ENCODE peak calls at places on chromosome 6, in seven cellular contexts. B, I, U, A, Y, P and J are unnamed samples. For H3K4me1 and H3K9me3, the result is how much of the 10 kb centered on the place peaks cover.

GRCh38 chr6:170291271-170292110 is 613 bp upstream of the DLL1 start:
- DNase-seq in B (peak), I (no peak), A (peak), P (no peak), U (no peak), Y (peak), J (peak)

GRCh38 chr6:13741358-13741757 is 29.7 kb upstream of the RANBP9 start:
- DNase-seq in A (no peak), P (no peak), Y (no peak), I (no peak), B (no peak), U (no peak), J (no peak)

GRCh38 chr6:139855741-139856206 is 481.3 kb upstream of the CITED2 start:
- DNase-seq in B (no peak), Y (no peak), U (no peak), I (peak), A (no peak), P (no peak), J (no peak)

GRCh38 chr6:70957284-70957617 is 391 bp upstream of the B3GAT2 start:
- DNase-seq in B (no peak), A (no peak), P (no peak), I (no peak), Y (no peak), U (no peak), J (no peak)

GRCh38 chr6:100176321-100176950 is 182.4 kb upstream of the MCHR2 start:
- DNase-seq in I (peak), B (no peak), P (peak), U (no peak), Y (no peak), A (peak), J (no peak)

GRCh38 chr6:81003156-81003555 is 749.3 kb downstream of the TENT5A start:
- DNase-seq in A (no peak), I (no peak), B (no peak), P (no peak), Y (no peak), U (no peak), J (no peak)

GRCh38 chr6:155782739-155783459 is 327.3 kb upstream of the NOX3 start:
- DNase-seq in B (no peak), A (no peak), U (no peak), P (no peak), Y (no peak), I (peak), J (no peak)

GRCh38 chr6:44084231-44085014 is 42.8 kb downstream of the MRPL14 start:
- DNase-seq in P (peak), A (no peak), U (no peak), Y (no peak), B (no peak), I (peak), J (no peak)

GRCh38 chr6:106527979-106528378 is 101.3 kb downstream of the RTN4IP1 start:
- DNase-seq in P (no peak), I (peak), B (no peak), U (peak), Y (no peak), A (peak), J (no peak)

DNA sequence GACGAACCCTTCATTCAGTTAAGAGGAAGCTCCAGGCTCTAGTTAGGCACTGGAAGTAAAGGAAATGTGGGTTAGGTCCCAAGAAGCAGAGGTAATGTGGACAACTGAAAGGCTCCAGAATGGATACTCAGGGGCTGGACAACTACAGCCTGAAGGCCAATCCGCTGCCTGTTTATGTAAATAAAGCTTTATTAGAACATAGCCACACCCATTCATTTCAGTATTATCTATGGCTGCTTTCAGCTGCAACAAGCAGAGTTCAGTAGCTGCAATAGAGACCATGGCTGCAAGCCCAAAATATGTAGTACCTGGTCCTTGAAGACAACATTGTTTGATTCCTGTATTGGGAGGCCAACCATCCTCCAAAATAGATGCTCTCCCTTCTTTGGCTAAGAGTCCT is 100.8 kb upstream of the MRPS10 start:
- DNase-seq in U (no peak), B (no peak), I (no peak), A (no peak), P (no peak), Y (no peak), J (no peak)
- H3K4me1 ChIP-seq in U (under half), B (under half), I (under half), A (under half), P (under half), Y (under half), J (under half)

DNA sequence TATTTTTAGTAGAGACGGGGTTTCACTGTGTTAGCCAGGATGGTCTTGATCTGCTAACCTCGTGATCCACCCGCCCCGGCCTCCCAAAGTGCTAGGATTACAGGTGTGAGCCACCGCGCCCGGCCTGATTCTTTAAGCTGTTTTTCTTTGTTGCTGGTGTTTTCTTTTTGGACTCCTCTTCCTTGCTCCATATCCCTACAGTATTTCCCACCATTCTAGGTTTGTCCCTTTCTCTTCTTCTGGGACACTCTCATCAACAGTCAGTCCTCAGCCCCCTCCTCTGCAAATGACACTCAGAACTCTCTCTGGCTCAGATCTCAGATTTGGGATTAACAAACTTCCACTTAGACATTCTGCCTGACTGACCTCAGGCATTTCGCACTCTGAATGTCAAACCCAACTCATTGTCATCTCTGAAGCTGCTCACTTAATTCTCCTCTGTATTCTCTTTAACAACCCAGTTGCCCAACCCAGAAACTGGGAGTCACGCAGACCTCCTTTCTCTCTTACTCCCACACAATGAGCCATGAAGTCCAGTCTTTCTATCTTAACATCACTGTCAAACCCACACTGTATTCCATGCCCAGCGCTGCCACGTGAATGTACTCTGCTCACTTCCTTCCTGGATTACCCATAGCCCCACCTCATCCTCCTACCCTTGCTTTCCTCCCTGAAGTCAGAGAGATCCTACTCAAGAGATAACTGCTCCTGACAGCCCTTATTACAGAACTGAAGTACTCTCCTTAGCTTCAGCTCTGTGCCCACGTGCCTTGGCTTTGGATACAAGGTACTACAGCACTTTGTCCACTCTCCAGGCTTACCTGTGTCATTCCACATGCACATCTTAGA is 2.6 kb downstream of the MPIG6B start:
- DNase-seq in P (no peak), Y (no peak), A (peak), B (no peak), I (no peak), U (no peak), J (no peak)
- TF ChIP-seq POLR2A in P (peak), Y (no peak), A (no peak), B (no peak), I (no peak), U (no peak), J (no peak)

GRCh38 chr6:142659661-142660060 is 285.3 kb downstream of the HIVEP2 start:
- DNase-seq in I (no peak), B (no peak), A (no peak), U (no peak), P (no peak), Y (no peak), J (no peak)
- H3K9me3 ChIP-seq in I (under half), B (under half), A (under half), U (under half), P (under half), Y (under half), J (under half)

GRCh38 chr6:3744211-3744900 is 7.2 kb downstream of the PXDC1 start:
- DNase-seq in B (no peak), Y (no peak), A (peak), I (no peak), P (no peak), U (no peak), J (no peak)
- H3K4me1 ChIP-seq in B (half or more), Y (under half), A (half or more), I (under half), P (half or more), U (under half), J (under half)

GRCh38 chr6:79536969-79537747 is at the start of gene LCA5:
- DNase-seq in A (peak), Y (peak), U (peak), P (peak), B (peak), I (peak), J (peak)
- TF ChIP-seq POLR2A in A (peak), Y (peak), U (peak), P (peak), B (no peak), I (peak), J (peak)

GRCh38 chr6:67459556-67459955 is 1175.5 kb upstream of the ADGRB3 start:
- DNase-seq in I (no peak), P (no peak), Y (no peak), U (no peak), A (no peak), B (no peak), J (no peak)

DNA sequence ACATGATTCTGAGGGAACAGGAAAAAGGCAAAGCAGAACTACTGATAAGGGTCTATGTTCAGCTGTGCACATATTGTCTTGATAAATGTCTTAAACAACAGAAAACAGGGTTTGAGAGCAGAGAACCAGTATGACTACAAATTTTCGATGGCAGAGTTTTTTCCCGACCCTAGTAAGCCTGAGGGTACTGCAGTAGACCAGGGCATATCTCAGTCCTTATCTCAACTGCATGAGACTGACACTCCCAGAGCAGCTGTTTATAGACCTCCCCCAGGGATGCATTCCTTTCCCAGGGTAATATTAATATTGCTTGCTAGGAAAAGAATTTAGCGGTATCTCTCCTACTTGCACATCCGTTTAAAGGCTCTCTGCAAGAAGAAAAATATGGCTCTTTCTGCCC is 1176.8 kb upstream of the ADGRB3 start:
- DNase-seq in A (no peak), Y (no peak), I (no peak), U (no peak), P (no peak), B (no peak), J (no peak)
- H3K9me3 ChIP-seq in A (under half), Y (under half), I (under half), U (under half), P (under half), B (under half), J (under half)

GRCh38 chr6:302760-303159 is 10.5 kb downstream of the DUSP22 start:
- DNase-seq in B (no peak), Y (no peak), U (no peak), A (no peak), P (no peak), I (no peak), J (no peak)

GRCh38 chr6:300494-301198 is 8.4 kb downstream of the DUSP22 start:
- DNase-seq in I (no peak), P (no peak), Y (no peak), B (no peak), A (no peak), U (no peak), J (no peak)

GRCh38 chr6:303263-303662 is 11.0 kb downstream of the DUSP22 start:
- DNase-seq in Y (no peak), P (no peak), I (no peak), U (no peak), B (no peak), A (no peak), J (no peak)

GRCh38 chr6:301526-301925 is 9.2 kb downstream of the DUSP22 start:
- DNase-seq in B (no peak), P (no peak), A (no peak), U (no peak), I (no peak), Y (no peak), J (no peak)

DNA sequence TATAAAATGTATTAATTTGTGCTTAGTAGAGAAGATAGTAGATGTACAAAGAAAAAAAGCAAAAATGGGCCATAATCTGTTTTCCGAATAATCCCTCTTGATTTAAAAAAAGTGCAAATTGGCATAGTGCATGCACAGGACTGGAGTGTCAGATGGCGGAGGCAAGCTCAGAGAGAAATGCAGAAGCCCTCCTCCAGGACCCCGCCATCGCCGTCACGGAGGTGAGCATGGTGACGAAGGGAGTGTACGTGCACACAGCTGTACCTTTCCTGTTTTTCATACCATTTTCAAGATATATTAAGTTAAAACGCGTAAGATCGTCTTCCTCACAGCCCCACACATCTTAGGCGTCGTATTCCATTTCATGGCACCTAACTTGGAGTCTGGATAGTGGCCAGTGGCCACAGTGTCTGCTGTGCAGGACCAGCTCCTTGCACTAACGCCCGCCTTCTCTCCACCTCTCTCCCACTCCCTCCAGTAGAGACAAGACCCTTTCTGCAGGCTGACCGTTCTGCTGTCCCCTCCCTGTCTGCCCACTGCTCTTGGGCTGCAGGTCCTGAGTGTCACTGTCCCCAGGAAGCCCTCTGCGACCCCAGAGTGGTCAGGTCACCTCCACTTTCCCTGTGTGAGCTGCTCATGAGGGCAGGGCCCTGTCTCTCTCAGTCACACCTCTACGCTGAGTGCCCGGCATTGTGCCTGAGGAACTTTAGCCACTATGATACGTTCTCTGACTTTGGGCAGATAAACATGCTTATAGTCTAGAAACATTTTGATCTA is 9.8 kb downstream of the DUSP22 start:
- DNase-seq in I (no peak), B (no peak), Y (no peak), U (no peak), P (no peak), A (no peak), J (no peak)
- H3K4me1 ChIP-seq in I (under half), B (under half), Y (under half), U (under half), P (under half), A (under half), J (under half)

DNA sequence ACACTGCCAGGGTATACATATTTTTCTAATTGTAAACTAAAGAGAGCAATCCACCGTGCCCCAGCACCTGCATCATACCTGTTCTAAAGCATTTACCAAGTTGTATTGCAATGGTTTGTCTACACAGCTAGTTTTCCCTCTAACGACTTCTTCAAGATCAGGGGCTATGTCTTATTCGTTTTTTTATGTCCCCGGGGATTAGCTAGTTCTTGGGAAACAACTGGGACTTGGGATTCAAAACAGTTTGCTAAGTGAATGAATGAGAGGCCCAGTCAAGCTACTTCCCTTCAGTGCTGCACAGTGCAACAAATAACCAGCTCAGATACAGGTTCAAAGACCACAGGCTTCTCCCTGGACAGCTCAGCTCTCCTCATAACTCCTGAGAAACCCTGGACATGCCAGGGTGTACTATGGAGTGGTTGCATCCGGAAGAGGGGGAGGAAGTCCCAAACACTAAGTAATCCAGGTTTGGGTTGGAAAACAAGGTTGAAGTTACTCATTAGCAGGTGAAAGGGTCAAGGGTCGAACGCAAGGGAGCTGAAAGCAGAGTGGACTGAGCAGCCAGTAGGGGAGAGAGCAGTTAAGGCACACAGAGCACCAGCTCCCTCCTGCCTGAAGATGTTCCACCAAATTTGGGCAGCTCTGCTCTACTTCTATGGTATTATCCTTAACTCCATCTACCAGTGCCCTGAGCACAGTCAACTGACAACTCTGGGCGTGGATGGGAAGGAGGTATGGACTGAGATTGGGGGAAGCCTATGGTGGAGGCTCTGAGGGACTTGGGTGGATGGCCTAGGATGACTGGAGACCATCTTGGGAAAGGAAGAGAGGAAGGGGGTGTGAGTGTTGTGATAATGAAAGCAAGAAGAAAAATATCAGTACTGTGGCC is at the start of gene APOM:
- DNase-seq in P (peak), I (no peak), U (no peak), B (no peak), A (no peak), Y (no peak), J (no peak)
- TF ChIP-seq POLR2A in P (no peak), I (no peak), U (no peak), B (no peak), A (no peak), Y (no peak), J (no peak)

GRCh38 chr6:21395121-21395520 is 198.4 kb upstream of the SOX4 start:
- DNase-seq in P (no peak), B (no peak), I (peak), U (no peak), A (no peak), Y (no peak), J (no peak)
- H3K9me3 ChIP-seq in P (under half), B (under half), I (under half), U (under half), A (under half), Y (under half), J (under half)

DNA sequence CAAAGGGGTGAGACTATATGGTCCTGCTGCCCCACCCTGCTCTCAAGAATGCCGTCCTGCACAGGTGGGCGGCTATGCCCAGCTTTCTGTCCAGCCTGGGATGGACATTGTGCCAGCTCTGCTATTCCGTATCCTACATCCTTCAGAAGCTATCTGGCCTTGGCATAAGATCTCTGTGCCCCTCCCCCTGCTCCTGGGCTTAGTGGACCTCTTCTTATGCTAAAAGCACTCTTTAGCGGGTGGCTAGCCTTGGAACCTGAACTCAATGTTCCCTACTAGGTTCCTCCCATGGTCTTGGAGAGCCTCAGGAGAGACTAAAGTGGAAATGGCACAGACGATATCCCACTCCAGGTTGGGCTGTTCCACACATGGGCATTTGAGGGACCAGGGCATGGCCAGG is 22.5 kb downstream of the SCUBE3 start:
- DNase-seq in A (no peak), B (no peak), P (no peak), U (no peak), I (no peak), Y (no peak), J (no peak)
- H3K4me1 ChIP-seq in A (under half), B (under half), P (under half), U (under half), I (under half), Y (under half), J (under half)